ENCODE peak calls at places on chromosomes 1 and 21, in four cellular contexts. Y, K, B and F are unnamed samples.
A peak's percentile ranks its signal among the peaks of the same experiment; 100 is the strongest.

GRCh38 chr1:15154480-15155036 is 1.0 kb downstream of the TMEM51 start:
- DNase-seq in Y (peak; percentile 29), K (peak; percentile 63), B (peak; percentile 32), F (no peak)

GRCh38 chr1:62687421-62687902 is 724 bp downstream of the DOCK7 start:
- DNase-seq in Y (peak; percentile 45), K (peak; percentile 49), B (peak; percentile 23), F (no peak)

GRCh38 chr21:46368533-46369285 is 44.8 kb downstream of the PCNT start:
- DNase-seq in Y (no peak), K (no peak), B (no peak), F (no peak)

GRCh38 chr1:71399594-71399993 is 318.8 kb upstream of the ZRANB2 start:
- DNase-seq in Y (no peak), K (no peak), B (no peak), F (no peak)

GRCh38 chr1:85229574-85230097 is 28.8 kb upstream of the SYDE2 start:
- DNase-seq in Y (no peak), K (no peak), B (peak; percentile 30), F (peak; percentile 49)

GRCh38 chr1:216847385-216848036 is 124.3 kb upstream of the ESRRG start:
- DNase-seq in Y (peak; percentile 80), K (no peak), B (no peak), F (no peak)

GRCh38 chr21:25772680-25773079 is 37.9 kb downstream of the GABPA start:
- DNase-seq in Y (peak; percentile 3), K (no peak), B (no peak), F (no peak)

GRCh38 chr1:41768538-41768937 is 150.2 kb downstream of the HIVEP3 start:
- DNase-seq in Y (no peak), K (no peak), B (no peak), F (no peak)

GRCh38 chr1:89701746-89702241 is 68.9 kb downstream of the LRRC8C start:
- DNase-seq in Y (peak; percentile 69), K (peak; percentile 29), B (no peak), F (no peak)

GRCh38 chr1:109252893-109253802 is 3.8 kb downstream of the CELSR2 start:
- DNase-seq in Y (peak; percentile 42), K (peak; percentile 59), B (no peak), F (no peak)

GRCh38 chr1:89454845-89455521 is 69.6 kb upstream of the LRRC8B start:
- DNase-seq in Y (peak; percentile 35), K (peak; percentile 35), B (peak; percentile 36), F (peak; percentile 34)

GRCh38 chr1:201019321-201019977 is 4.1 kb downstream of the KIF21B start:
- DNase-seq in Y (peak; percentile 42), K (peak; percentile 72), B (peak; percentile 69), F (peak; percentile 49)

GRCh38 chr1:158095737-158096335 is 84.9 kb upstream of the CD1D start:
- DNase-seq in Y (no peak), K (peak; percentile 75), B (no peak), F (no peak)

GRCh38 chr21:28393279-28393678 is 599.4 kb downstream of the LTN1 start:
- DNase-seq in Y (peak; percentile 29), K (no peak), B (peak; percentile 84), F (no peak)

GRCh38 chr1:28668956-28669719 is 554 bp downstream of the GMEB1 start:
- DNase-seq in Y (peak; percentile 55), K (no peak), B (peak; percentile 24), F (peak; percentile 4)

GRCh38 chr1:58786184-58786926 is 2.5 kb upstream of the JUN start:
- DNase-seq in Y (peak; percentile 62), K (no peak), B (no peak), F (no peak)

GRCh38 chr1:167922023-167922422 is 8.1 kb upstream of the ADCY10 start:
- DNase-seq in Y (peak; percentile 39), K (no peak), B (no peak), F (no peak)

GRCh38 chr1:223695014-223695413 is 17.3 kb upstream of the CAPN2 start:
- DNase-seq in Y (no peak), K (no peak), B (no peak), F (no peak)

GRCh38 chr1:54069792-54070548 is 16.6 kb downstream of the TCEANC2 start:
- DNase-seq in Y (peak; percentile 52), K (peak; percentile 57), B (no peak), F (peak; percentile 43)

GRCh38 chr1:10687782-10688408 is 108.6 kb downstream of the CASZ1 start:
- DNase-seq in Y (no peak), K (no peak), B (no peak), F (no peak)

GRCh38 chr1:23168079-23168461 is 586 bp downstream of the LUZP1 start:
- DNase-seq in Y (no peak), K (no peak), B (no peak), F (no peak)

GRCh38 chr1:78673120-78673519 is 23.5 kb downstream of the IFI44 start:
- DNase-seq in Y (no peak), K (no peak), B (no peak), F (no peak)

GRCh38 chr1:65793359-65793732 is 651 bp downstream of the PDE4B start:
- DNase-seq in Y (peak; percentile 11), K (no peak), B (no peak), F (no peak)

GRCh38 chr1:109248797-109249629 is at the start of gene CELSR2:
- DNase-seq in Y (peak; percentile 68), K (peak; percentile 93), B (peak; percentile 69), F (peak; percentile 38)

GRCh38 chr1:21853130-21853424 is 41.0 kb downstream of the LDLRAD2 start:
- DNase-seq in Y (no peak), K (peak; percentile 85), B (no peak), F (no peak)

GRCh38 chr21:39004776-39005605 is 178.3 kb downstream of the PSMG1 start:
- DNase-seq in Y (peak; percentile 52), K (no peak), B (no peak), F (no peak)

GRCh38 chr1:2971609-2972008 is 49.7 kb upstream of the ACTRT2 start:
- DNase-seq in Y (no peak), K (no peak), B (no peak), F (no peak)

GRCh38 chr1:28836421-28836956 is 24.5 kb downstream of the OPRD1 start:
- DNase-seq in Y (no peak), K (no peak), B (no peak), F (no peak)

GRCh38 chr1:54703471-54703870 is 12.2 kb upstream of the TTC4 start:
- DNase-seq in Y (no peak), K (no peak), B (no peak), F (no peak)

GRCh38 chr1:231757759-231758158 is 131.2 kb downstream of the DISC1 start:
- DNase-seq in Y (no peak), K (no peak), B (no peak), F (no peak)

GRCh38 chr1:80566867-80567266 is 1233.9 kb upstream of the ADGRL2 start:
- DNase-seq in Y (no peak), K (no peak), B (no peak), F (no peak)

GRCh38 chr1:94698759-94699502 is 121.2 kb upstream of the SLC44A3 start:
- DNase-seq in Y (peak; percentile 90), K (no peak), B (no peak), F (peak; percentile 21)

GRCh38 chr1:32878183-32878582 is 7.5 kb upstream of the FNDC5 start:
- DNase-seq in Y (peak; percentile 30), K (no peak), B (no peak), F (no peak)

GRCh38 chr1:6109688-6110087 is 64.0 kb downstream of the KCNAB2 start:
- DNase-seq in Y (no peak), K (peak; percentile 49), B (no peak), F (no peak)

GRCh38 chr1:231626951-231627614 is 493 bp downstream of the DISC1 start:
- DNase-seq in Y (peak; percentile 45), K (no peak), B (peak; percentile 64), F (no peak)

GRCh38 chr1:183418696-183419095 is 516 bp upstream of the NMNAT2 start:
- DNase-seq in Y (no peak), K (no peak), B (no peak), F (no peak)

GRCh38 chr1:160806784-160807183 is 10.8 kb downstream of the LY9 start:
- DNase-seq in Y (no peak), K (no peak), B (no peak), F (no peak)
- H3K9me3 ChIP-seq in Y (no peaks in the 10 kb centered on the region), K (peaks cover 6% of the 10 kb centered on the region), B (peaks cover 3% of the 10 kb centered on the region), F (no peaks in the 10 kb centered on the region)

GRCh38 chr1:179742717-179743678 is at the start of gene FAM163A:
- DNase-seq in Y (no peak), K (no peak), B (no peak), F (no peak)
- H3K4me2 ChIP-seq in Y (no peak within 1 kb of the TSS), K (no peak within 1 kb of the TSS), B (no peak within 1 kb of the TSS), F (no peak within 1 kb of the TSS)

DNA sequence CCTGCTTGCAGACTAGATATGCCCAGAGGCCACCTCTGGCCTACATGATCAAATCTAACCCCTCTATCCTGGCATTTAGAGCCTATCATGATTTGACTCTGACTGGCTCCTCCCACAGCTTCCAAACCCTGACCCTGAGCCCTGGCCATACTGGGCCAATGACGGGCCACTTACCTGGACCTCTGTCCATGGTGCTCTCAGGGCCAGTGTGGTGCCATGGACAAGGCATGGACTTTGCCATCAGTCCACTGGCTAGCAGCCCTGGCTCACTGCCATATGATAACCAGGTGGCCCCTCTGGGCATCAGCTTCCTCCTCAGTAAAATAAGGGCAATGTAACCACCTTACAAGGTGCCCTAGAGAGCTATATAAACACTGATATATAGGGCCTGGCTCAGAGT is 713.4 kb downstream of the PTPRU start:
- DNase-seq in Y (no peak), K (no peak), B (no peak), F (no peak)
- H4K20me1 ChIP-seq in Y (no peaks in the 10 kb centered on the region), K (no peaks in the 10 kb centered on the region), B (no peaks in the 10 kb centered on the region), F (no peaks in the 10 kb centered on the region)

GRCh38 chr21:44575307-44576024 is 1.9 kb downstream of the KRTAP10-4 start:
- DNase-seq in Y (no peak), K (no peak), B (no peak), F (no peak)
- H3K9me3 ChIP-seq in Y (no peaks in the 10 kb centered on the region), K (no peaks in the 10 kb centered on the region), B (no peaks in the 10 kb centered on the region), F (no peaks in the 10 kb centered on the region)

DNA sequence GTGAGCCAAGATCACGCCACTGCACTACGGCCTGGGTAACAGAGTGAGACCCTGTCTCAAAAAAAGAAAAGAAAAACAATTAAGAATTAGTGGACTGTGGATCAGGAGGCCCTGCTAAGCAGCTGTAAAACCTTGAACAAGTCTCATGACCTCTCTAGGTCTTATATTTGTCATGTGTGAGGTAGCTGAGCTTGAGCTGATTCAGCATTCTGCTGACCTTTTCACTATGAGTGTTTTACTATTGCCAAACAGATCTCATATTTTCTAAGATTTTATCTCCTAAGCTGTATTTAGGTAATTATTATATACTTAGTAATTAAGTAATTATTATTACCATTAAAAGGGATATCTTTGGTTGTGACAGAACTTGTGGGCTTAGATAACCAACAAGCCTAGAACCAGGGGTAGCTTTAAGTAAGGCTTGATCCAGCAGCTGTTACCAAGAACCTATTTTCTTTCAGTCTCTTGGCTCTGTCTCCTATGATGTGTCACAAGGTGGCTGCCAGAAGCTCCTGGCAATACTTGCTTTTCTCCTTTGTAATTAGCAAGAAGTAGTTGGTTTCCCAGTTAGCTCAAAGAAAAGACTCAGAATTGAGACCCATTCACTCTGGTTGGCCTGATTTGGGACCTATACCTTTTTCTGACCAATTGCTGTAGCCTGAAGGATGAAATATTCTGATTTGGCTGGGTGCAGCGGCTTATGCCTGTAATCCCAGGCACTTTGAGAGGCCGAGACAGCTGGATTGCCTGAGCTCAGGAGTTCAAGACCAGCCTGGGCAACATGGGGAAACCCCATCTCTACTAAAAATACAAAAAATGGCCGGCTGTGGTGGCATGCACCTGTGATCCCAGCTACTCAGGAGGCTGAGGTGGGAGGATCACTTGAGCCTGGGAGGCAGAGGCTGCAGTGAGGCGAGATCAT is 8.5 kb upstream of the ZC3H12A start:
- DNase-seq in Y (peak; percentile 72), K (no peak), B (no peak), F (no peak)
- H3K4me2 ChIP-seq in Y (no peak overlapping the region), K (no peak overlapping the region), B (no peak overlapping the region), F (no peak overlapping the region)